ENCODE peak calls at places on chromosomes 13 and 19, in seven cellular contexts. R, L, B, O, S, M and F are unnamed samples.

GRCh38 chr13:30796132-30796832 is 60.9 kb downstream of the ALOX5AP start:
- DNase-seq in O (peak), B (peak), R (no peak), L (no peak), S (no peak), M (no peak), F (no peak)

GRCh38 chr13:26458196-26458734 is 99.2 kb upstream of the WASF3 start:
- DNase-seq in L (no peak), R (no peak), O (no peak), S (no peak), M (peak), B (no peak), F (no peak)

GRCh38 chr13:113742000-113742441 is 17.0 kb upstream of the TMEM255B start:
- DNase-seq in B (peak), O (no peak), M (peak), R (peak), L (peak), S (peak), F (peak)

GRCh38 chr19:18292460-18292809 is 11.0 kb upstream of the JUND start:
- DNase-seq in M (no peak), S (no peak), R (no peak), B (no peak), O (peak), L (no peak), F (no peak)

GRCh38 chr13:39415403-39415802 is 187.6 kb downstream of the LHFPL6 start:
- DNase-seq in M (peak), S (no peak), L (no peak), O (no peak), R (peak), B (peak), F (no peak)

GRCh38 chr13:46633416-46633815 is 80.4 kb downstream of the LRCH1 start:
- DNase-seq in S (no peak), O (no peak), B (no peak), L (no peak), R (no peak), M (no peak), F (no peak)

GRCh38 chr13:28035146-28035782 is 46.8 kb upstream of the URAD start:
- DNase-seq in S (no peak), R (no peak), O (no peak), B (no peak), M (no peak), L (no peak), F (peak)

GRCh38 chr13:40540707-40541044 is 125.8 kb downstream of the FOXO1 start:
- DNase-seq in O (no peak), M (no peak), B (no peak), R (no peak), S (no peak), L (no peak), F (no peak)

GRCh38 chr19:17766543-17767131 is 15.4 kb downstream of the FCHO1 start:
- DNase-seq in S (peak), L (peak), R (peak), M (peak), O (peak), B (peak), F (peak)

GRCh38 chr13:113820813-113821651 is 42.8 kb downstream of the GAS6 start:
- DNase-seq in B (no peak), M (peak), S (no peak), L (no peak), R (peak), O (peak), F (peak)